ENCODE peak calls at places on chromosomes 12 and 14, in eight cellular contexts. N is brain microvascular endothelial cell, O is transverse colon, V is A549, S is AG09309, F is lower lobe of right lung, T is AG04449, J is heart left ventricle. Y is an unnamed sample.
A peak's percentile ranks its signal among the peaks of the same experiment; 100 is the strongest.

GRCh38 chr14:51846631-51847488 is 13.6 kb upstream of the GNG2 start:
- DNase-seq in F (peak; percentile 57), T (no peak), V (no peak), O (peak; percentile 67), S (no peak), N (peak; percentile 91), J (peak; percentile 32), Y (peak; percentile 60)

GRCh38 chr12:25829192-25829591 is 129.3 kb upstream of the RASSF8 start:
- DNase-seq in S (peak; percentile 99), O (peak; percentile 10), V (peak; percentile 11), T (peak; percentile 98), N (peak; percentile 95), F (no peak), J (no peak), Y (peak; percentile 86)

GRCh38 chr14:78752789-78753188 is 582.6 kb downstream of the NRXN3 start:
- DNase-seq in F (no peak), J (no peak), T (no peak), N (no peak), S (no peak), V (no peak), O (peak; percentile 14), Y (peak; percentile 1)

GRCh38 chr12:102993537-102993936 is 36.1 kb downstream of the ASCL1 start:
- DNase-seq in N (no peak), J (no peak), F (no peak), T (no peak), V (no peak), S (no peak), O (no peak), Y (no peak)

GRCh38 chr12:49583361-49584094 is 15.6 kb upstream of the MCRS1 start:
- DNase-seq in V (no peak), S (peak; percentile 2), O (no peak), N (no peak), J (no peak), T (no peak), F (no peak), Y (no peak)

GRCh38 chr14:96125536-96125935 is 79.1 kb upstream of the BDKRB2 start:
- DNase-seq in O (no peak), S (no peak), N (no peak), T (no peak), V (no peak), F (no peak), J (no peak), Y (no peak)

GRCh38 chr14:62179367-62180018 is 417.3 kb downstream of the SNAPC1 start:
- DNase-seq in T (peak; percentile 68), F (no peak), N (peak; percentile 81), O (peak; percentile 15), S (peak; percentile 80), J (peak; percentile 51), V (peak; percentile 26), Y (peak; percentile 82)

GRCh38 chr12:70365648-70366518 is at the start of gene KCNMB4:
- DNase-seq in T (no peak), S (no peak), V (peak; percentile 53), O (peak; percentile 59), N (no peak), J (peak; percentile 67), F (peak; percentile 65), Y (peak; percentile 38)

GRCh38 chr14:100283984-100284881 is 22.0 kb downstream of the SLC25A29 start:
- DNase-seq in T (no peak), F (no peak), O (peak; percentile 8), S (no peak), J (no peak), V (no peak), N (no peak), Y (no peak)

GRCh38 chr12:115322275-115322674 is 638.3 kb upstream of the TBX3 start:
- DNase-seq in F (no peak), V (no peak), O (no peak), S (no peak), T (no peak), N (peak; percentile 41), J (no peak), Y (peak; percentile 51)

GRCh38 chr14:68548194-68549056 is 244.4 kb downstream of the ZFP36L1 start:
- DNase-seq in S (peak; percentile 96), J (peak; percentile 96), F (peak; percentile 78), T (peak; percentile 95), N (peak; percentile 95), V (peak; percentile 80), O (peak; percentile 78), Y (peak; percentile 98)

GRCh38 chr12:12582895-12583303 is 20.2 kb upstream of the DUSP16 start:
- DNase-seq in J (no peak), S (peak; percentile 33), O (no peak), T (no peak), N (peak; percentile 53), F (no peak), V (peak; percentile 79), Y (no peak)

GRCh38 chr12:578743-579449 is 84.3 kb downstream of the NINJ2 start:
- DNase-seq in S (no peak), N (no peak), V (no peak), T (no peak), J (no peak), O (no peak), F (no peak), Y (no peak)

DNA sequence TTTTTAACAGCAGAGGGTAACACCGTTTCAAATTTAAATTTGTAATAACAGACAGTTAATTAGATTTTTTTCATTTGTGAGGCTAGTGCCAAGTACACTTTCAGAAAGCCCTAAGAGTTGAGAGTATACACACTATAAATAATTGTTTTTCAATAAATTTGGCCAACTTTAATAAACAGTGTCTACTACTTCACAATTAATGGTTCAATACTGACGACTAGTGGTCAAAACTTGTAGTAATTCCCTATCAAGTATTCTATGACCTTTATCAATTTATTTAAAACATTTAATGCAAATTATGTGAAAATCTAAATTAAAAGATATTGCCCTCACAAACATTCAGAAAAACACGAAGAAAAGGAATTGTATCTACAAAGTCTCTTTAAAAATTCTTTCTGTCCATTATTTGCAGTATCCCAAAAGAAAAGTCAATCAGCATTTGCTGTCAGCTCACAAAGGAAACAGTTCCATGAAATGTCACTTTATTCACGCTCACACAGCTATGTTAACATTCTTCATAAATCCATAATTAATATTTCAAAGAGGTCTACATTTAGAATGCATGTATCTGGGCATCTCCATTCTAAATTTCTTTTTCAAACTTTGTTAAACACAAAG is 91.2 kb downstream of the CEP128 start:
- DNase-seq in F (no peak), O (no peak), V (peak; percentile 13), T (no peak), N (no peak), S (peak; percentile 7), J (no peak), Y (peak; percentile 61)
- TF ChIP-seq CTCF in F (peak; percentile 59), O (peak; percentile 62), V (peak; percentile 88), T (peak; percentile 23), N (peak; percentile 32), S (peak; percentile 46), J (peak; percentile 50), Y (peak; percentile 46)

DNA sequence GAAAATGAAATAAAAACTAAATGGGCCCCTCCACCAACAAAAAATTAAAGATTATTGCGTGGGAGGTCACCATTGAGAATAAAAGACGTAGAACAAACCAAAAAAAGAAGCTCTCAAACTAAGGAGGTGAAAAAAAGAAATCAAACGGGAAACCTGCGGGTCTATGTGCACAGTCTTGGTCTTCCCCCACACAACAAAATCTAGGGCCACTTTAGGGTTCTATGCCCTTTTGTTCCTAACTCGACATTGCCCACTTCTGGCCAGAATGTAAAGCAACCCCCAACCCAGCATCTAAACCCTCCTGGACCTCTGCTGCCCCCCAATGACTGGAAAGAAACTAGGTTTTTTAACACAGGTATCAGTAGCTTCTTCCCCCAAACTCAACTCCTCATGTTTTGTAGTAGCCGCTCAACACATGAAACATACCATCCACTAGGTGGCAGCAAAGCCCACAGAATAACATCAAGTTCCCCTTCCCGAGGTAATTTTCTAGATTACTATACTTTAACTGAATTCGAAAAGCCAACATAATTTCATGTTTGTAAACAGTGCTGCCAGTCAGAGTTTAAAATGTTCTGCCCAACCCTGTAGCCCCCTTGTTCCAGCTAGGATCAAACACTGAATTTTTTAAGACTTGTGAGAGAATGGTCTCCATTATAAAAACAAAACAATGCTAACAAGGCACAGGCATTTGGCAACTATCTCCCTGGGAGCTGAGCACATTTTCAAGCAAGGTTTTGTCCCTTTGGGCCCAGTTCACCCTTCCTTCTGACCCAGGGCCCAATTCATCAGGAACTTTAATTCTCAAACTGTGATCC is 18.7 kb downstream of the DAD1 start:
- DNase-seq in T (no peak), J (no peak), V (peak; percentile 78), F (no peak), O (peak; percentile 81), S (no peak), N (peak; percentile 70), Y (peak; percentile 81)
- H3K4me3 ChIP-seq in T (no peak overlapping the region), J (no peak overlapping the region), V (no peak overlapping the region), F (no peak overlapping the region), O (no peak overlapping the region), S (no peak overlapping the region), N (no peak overlapping the region), Y (no peak overlapping the region)

GRCh38 chr12:77615331-77615730 is 215.4 kb upstream of the NAV3 start:
- DNase-seq in T (no peak), N (peak; percentile 39), F (no peak), J (no peak), S (no peak), V (no peak), O (no peak), Y (peak; percentile 9)
- TF ChIP-seq CTCF in T (no peak), N (peak; percentile 63), F (no peak), J (no peak), S (peak; percentile 36), V (no peak), O (no peak), Y (peak; percentile 49)

GRCh38 chr12:57476162-57476992 is 3.3 kb downstream of the ARHGAP9 start:
- DNase-seq in F (peak; percentile 77), J (no peak), S (no peak), V (no peak), T (no peak), O (peak; percentile 50), N (no peak), Y (no peak)

GRCh38 chr12:57477710-57478681 is 1.7 kb downstream of the ARHGAP9 start:
- DNase-seq in T (no peak), V (no peak), N (no peak), F (no peak), O (no peak), S (no peak), J (no peak), Y (no peak)

GRCh38 chr12:57479043-57479375 is 657 bp downstream of the ARHGAP9 start:
- DNase-seq in J (no peak), T (no peak), O (no peak), N (no peak), S (no peak), V (no peak), F (no peak), Y (no peak)

GRCh38 chr12:57475271-57476161 is 4.2 kb downstream of the ARHGAP9 start:
- DNase-seq in N (no peak), V (no peak), O (no peak), T (no peak), J (no peak), S (no peak), F (no peak), Y (no peak)

DNA sequence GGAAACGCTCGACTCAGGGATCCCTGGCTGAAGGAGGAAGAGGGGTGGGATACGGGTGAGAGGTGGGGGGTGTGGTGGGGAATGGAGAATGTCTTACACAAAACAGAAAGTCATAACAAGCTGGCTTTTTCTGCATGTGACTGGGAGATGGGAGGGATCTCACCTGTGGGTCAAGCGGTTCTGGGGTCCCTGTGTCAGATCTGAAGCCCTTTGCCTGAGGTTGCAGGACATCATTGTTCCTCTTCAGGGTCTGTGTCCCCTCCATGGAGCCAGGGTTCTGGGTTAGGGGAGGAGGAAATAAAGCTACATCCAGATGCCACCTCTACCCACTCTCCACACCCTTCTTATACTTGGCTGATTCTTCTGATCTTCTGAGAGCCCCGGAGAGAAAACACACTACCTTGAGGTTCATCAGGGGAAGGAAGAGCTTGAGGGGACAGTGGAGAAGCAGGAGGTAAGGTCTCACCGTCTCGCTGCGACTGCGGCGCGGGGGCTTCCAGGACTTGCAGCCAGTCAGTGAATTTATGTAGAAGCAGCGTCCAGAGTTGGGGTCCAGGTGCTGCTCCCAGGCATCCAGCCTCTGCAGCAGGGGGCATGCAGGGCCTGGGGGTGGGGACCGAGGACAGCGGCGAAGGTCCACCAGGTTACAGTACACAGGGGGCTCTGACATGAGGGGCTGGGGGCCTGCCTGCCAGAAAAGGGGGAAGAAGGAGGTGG is 2.5 kb downstream of the ARHGAP9 start:
- DNase-seq in J (no peak), N (no peak), V (no peak), O (no peak), S (no peak), F (no peak), T (no peak), Y (no peak)
- H3K4me3 ChIP-seq in J (peak overlapping the region; percentile 41), N (no peak overlapping the region), V (no peak overlapping the region), O (no peak overlapping the region), S (no peak overlapping the region), F (peak overlapping the region; percentile 57), T (no peak overlapping the region), Y (no peak overlapping the region)